ENCODE peak calls at places on chromosome 13, in four cellular contexts. C, W, E and N are unnamed samples.

GRCh38 chr13:30143671-30144400 is 163.5 kb downstream of the KATNAL1 start:
- DNase-seq in C (no peak), W (no peak), E (no peak), N (peak; percentile 35)

GRCh38 chr13:29901714-29902631 is 51.6 kb upstream of the UBL3 start:
- DNase-seq in C (peak; percentile 21), W (no peak), E (peak; percentile 33), N (peak; percentile 96)

GRCh38 chr13:32852568-32852967 is 163.7 kb upstream of the KL start:
- DNase-seq in C (no peak), W (no peak), E (no peak), N (no peak)

GRCh38 chr13:79231887-79232286 is 174.2 kb downstream of the RBM26 start:
- DNase-seq in C (no peak), W (no peak), E (no peak), N (no peak)

GRCh38 chr13:87259479-87260083 is 411.6 kb upstream of the SLITRK5 start:
- DNase-seq in C (no peak), W (no peak), E (no peak), N (no peak)

GRCh38 chr13:43596924-43597598 is 189.7 kb downstream of the ENOX1 start:
- DNase-seq in C (no peak), W (no peak), E (no peak), N (no peak)

GRCh38 chr13:24148414-24149305 is 11.9 kb upstream of the SPATA13 start:
- DNase-seq in C (no peak), W (no peak), E (no peak), N (peak; percentile 95)

GRCh38 chr13:111429064-111429558 is 108.7 kb downstream of the TEX29 start:
- DNase-seq in C (peak; percentile 20), W (peak; percentile 56), E (peak; percentile 63), N (peak; percentile 46)

GRCh38 chr13:80374453-80374852 is 33.5 kb upstream of the SPRY2 start:
- DNase-seq in C (no peak), W (no peak), E (peak; percentile 62), N (peak; percentile 38)

GRCh38 chr13:56558698-56559320 is 581.9 kb upstream of the PRR20A start:
- DNase-seq in C (no peak), W (no peak), E (no peak), N (no peak)

GRCh38 chr13:39536906-39537305 is 66.1 kb downstream of the LHFPL6 start:
- DNase-seq in C (no peak), W (no peak), E (no peak), N (no peak)

GRCh38 chr13:20446900-20447299 is 78.8 kb downstream of the CRYL1 start:
- DNase-seq in C (no peak), W (no peak), E (no peak), N (no peak)

GRCh38 chr13:20270163-20270865 is 38.2 kb upstream of the GJB6 start:
- DNase-seq in C (no peak), W (no peak), E (no peak), N (no peak)